ENCODE peak calls at places on chromosomes 1 and 21, in four cellular contexts. M, E, U and D are unnamed samples.

GRCh38 chr1:97553975-97554374 is 366.9 kb downstream of the DPYD start:
- DNase-seq in M (no peak), E (no peak), U (no peak), D (no peak)

GRCh38 chr21:38221594-38221993 is 35.2 kb upstream of the KCNJ15 start:
- DNase-seq in M (no peak), E (no peak), U (no peak), D (no peak)

GRCh38 chr1:24905979-24906720 is 23.9 kb downstream of the RUNX3 start:
- DNase-seq in M (no peak), E (no peak), U (no peak), D (no peak)

GRCh38 chr1:87629673-87630072 is 301.0 kb downstream of the LMO4 start:
- DNase-seq in M (no peak), E (no peak), U (no peak), D (no peak)

GRCh38 chr1:59285691-59286090 is 11.2 kb upstream of the FGGY start:
- DNase-seq in M (no peak), E (no peak), U (no peak), D (no peak)

GRCh38 chr1:84257617-84258016 is 43.9 kb upstream of the SAMD13 start:
- DNase-seq in M (no peak), E (no peak), U (no peak), D (no peak)

GRCh38 chr1:213435715-213436114 is 384.7 kb downstream of the RPS6KC1 start:
- DNase-seq in M (no peak), E (no peak), U (no peak), D (no peak)

GRCh38 chr1:233664254-233664653 is 50.3 kb downstream of the KCNK1 start:
- DNase-seq in M (no peak), E (no peak), U (no peak), D (no peak)

GRCh38 chr1:233113009-233113712 is 162.8 kb downstream of the NTPCR start:
- DNase-seq in M (no peak), E (peak; percentile 30), U (peak; percentile 99), D (peak; percentile 97)

GRCh38 chr21:37266515-37267221 is 466 bp downstream of the VPS26C start:
- DNase-seq in M (no peak), E (no peak), U (peak; percentile 78), D (no peak)

GRCh38 chr1:203528098-203528497 is 34.1 kb downstream of the OPTC start:
- DNase-seq in M (no peak), E (no peak), U (no peak), D (no peak)

GRCh38 chr1:167905671-167906070 is 8.3 kb downstream of the ADCY10 start:
- DNase-seq in M (no peak), E (no peak), U (no peak), D (no peak)

GRCh38 chr21:41363370-41364270 is 1.8 kb downstream of the MX2 start:
- DNase-seq in M (no peak), E (no peak), U (no peak), D (no peak)

GRCh38 chr1:246394121-246394520 is 113.0 kb downstream of the SMYD3 start:
- DNase-seq in M (no peak), E (no peak), U (no peak), D (no peak)

GRCh38 chr1:239909894-239910293 is 181.8 kb upstream of the FMN2 start:
- DNase-seq in M (no peak), E (no peak), U (no peak), D (no peak)

GRCh38 chr21:26391166-26391565 is 181.9 kb downstream of the CYYR1 start:
- DNase-seq in M (no peak), E (no peak), U (peak; percentile 43), D (no peak)

GRCh38 chr1:160576430-160576829 is 2.9 kb downstream of the CD84 start:
- DNase-seq in M (no peak), E (no peak), U (no peak), D (no peak)

GRCh38 chr1:242847390-242847993 is 323.0 kb upstream of the PLD5 start:
- DNase-seq in M (no peak), E (no peak), U (peak; percentile 53), D (no peak)

GRCh38 chr1:24202556-24202955 is 15.5 kb upstream of the IFNLR1 start:
- DNase-seq in M (no peak), E (no peak), U (peak; percentile 64), D (no peak)

GRCh38 chr1:180229483-180230415 is at the start of gene LHX4:
- DNase-seq in M (no peak), E (no peak), U (peak; percentile 34), D (no peak)

GRCh38 chr1:243475966-243476365 is 220.1 kb downstream of the SDCCAG8 start:
- DNase-seq in M (no peak), E (no peak), U (peak; percentile 16), D (no peak)

GRCh38 chr1:1290238-1290731 is 10.0 kb downstream of the SCNN1D start:
- DNase-seq in M (peak; percentile 49), E (no peak), U (peak; percentile 77), D (no peak)

GRCh38 chr1:222462598-222462997 is 85.3 kb downstream of the HHIPL2 start:
- DNase-seq in M (no peak), E (no peak), U (no peak), D (no peak)

GRCh38 chr1:223419561-223419960 is 26.3 kb downstream of the CCDC185 start:
- DNase-seq in M (no peak), E (no peak), U (no peak), D (no peak)

GRCh38 chr1:15008783-15009709 is 144.5 kb upstream of the TMEM51 start:
- DNase-seq in M (no peak), E (no peak), U (no peak), D (no peak)

GRCh38 chr1:58861510-58861909 is 77.7 kb upstream of the JUN start:
- DNase-seq in M (no peak), E (no peak), U (peak; percentile 58), D (no peak)

GRCh38 chr1:119188926-119189325 is 48.5 kb upstream of the WARS2 start:
- DNase-seq in M (no peak), E (no peak), U (no peak), D (no peak)

GRCh38 chr1:62746086-62746808 is 37.7 kb upstream of the ATG4C start:
- DNase-seq in M (no peak), E (no peak), U (peak; percentile 69), D (no peak)

GRCh38 chr1:24558455-24558854 is 2.6 kb downstream of the NCMAP start:
- DNase-seq in M (no peak), E (no peak), U (no peak), D (no peak)

GRCh38 chr1:159214149-159214760 is 9.6 kb downstream of the ACKR1 start:
- DNase-seq in M (peak; percentile 10), E (no peak), U (peak; percentile 72), D (no peak)

GRCh38 chr1:47521034-47521871 is 83.4 kb downstream of the FOXD2 start:
- DNase-seq in M (no peak), E (peak; percentile 74), U (no peak), D (no peak)

GRCh38 chr21:46160563-46161179 is 5.3 kb upstream of the FTCD start:
- DNase-seq in M (no peak), E (no peak), U (no peak), D (no peak)

DNA sequence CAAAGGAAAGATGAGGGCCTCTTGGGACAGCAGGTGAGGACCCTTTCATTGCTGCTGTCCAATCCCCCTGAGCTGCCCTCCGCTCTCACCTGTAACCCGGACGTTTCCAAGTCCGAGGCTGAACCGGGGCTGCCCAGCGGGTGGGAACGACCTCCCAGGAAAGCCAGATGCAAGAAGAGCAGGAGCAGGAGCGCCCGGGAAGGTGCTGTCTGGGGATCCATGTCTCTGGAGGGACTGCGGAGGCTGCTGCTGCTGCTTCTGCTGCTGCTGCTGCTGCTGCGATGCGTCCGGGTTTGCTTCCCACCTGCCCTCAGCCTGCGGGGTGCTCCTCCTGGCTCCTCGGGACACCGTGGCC is at the start of gene NPPB:
- DNase-seq in M (no peak), E (no peak), U (no peak), D (no peak)
- H3K27me3 ChIP-seq in M (peaks cover 75% of the 10 kb centered on the region), E (no peaks in the 10 kb centered on the region), U (peaks cover 40% of the 10 kb centered on the region), D (peaks cover 55% of the 10 kb centered on the region)

GRCh38 chr1:164921493-164921892 is 362.5 kb downstream of the PBX1 start:
- DNase-seq in M (no peak), E (no peak), U (no peak), D (no peak)
- H3K27me3 ChIP-seq in M (no peaks in the 10 kb centered on the region), E (no peaks in the 10 kb centered on the region), U (peaks cover 81% of the 10 kb centered on the region), D (no peaks in the 10 kb centered on the region)

DNA sequence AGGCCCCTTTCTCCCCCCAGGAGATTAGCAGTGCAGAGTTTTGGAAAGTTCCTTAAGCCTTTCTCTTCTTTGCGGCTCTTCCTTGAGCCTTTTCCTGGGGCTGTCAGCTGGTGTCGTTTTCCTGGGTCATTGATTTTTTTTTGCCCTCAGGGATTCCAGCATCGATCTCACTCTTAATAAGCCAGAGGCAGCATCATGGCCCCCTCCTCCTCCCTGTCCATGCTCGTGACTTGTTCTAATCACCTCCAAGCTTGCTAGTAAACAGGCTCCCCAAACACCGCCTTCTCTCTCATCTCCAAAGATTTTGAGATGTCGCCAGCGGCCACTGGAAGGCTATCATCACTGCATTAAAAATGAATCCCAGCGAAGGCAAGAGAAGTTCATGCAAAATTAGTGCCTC is 2.9 kb downstream of the EVA1C start:
- DNase-seq in M (no peak), E (no peak), U (no peak), D (no peak)
- H3K27me3 ChIP-seq in M (no peaks in the 10 kb centered on the region), E (no peaks in the 10 kb centered on the region), U (no peaks in the 10 kb centered on the region), D (no peaks in the 10 kb centered on the region)

GRCh38 chr1:32464716-32465540 is at the start of gene ZBTB8B:
- DNase-seq in M (no peak), E (no peak), U (peak; percentile 83), D (no peak)
- H3K27me3 ChIP-seq in M (peaks cover 62% of the 10 kb centered on the region), E (peaks cover 5% of the 10 kb centered on the region), U (no peaks in the 10 kb centered on the region), D (peaks cover 35% of the 10 kb centered on the region)

GRCh38 chr1:103190746-103191145 is 82.4 kb upstream of the COL11A1 start:
- DNase-seq in M (no peak), E (no peak), U (no peak), D (no peak)
- H3K27me3 ChIP-seq in M (no peaks in the 10 kb centered on the region), E (no peaks in the 10 kb centered on the region), U (peaks cover 34% of the 10 kb centered on the region), D (no peaks in the 10 kb centered on the region)

DNA sequence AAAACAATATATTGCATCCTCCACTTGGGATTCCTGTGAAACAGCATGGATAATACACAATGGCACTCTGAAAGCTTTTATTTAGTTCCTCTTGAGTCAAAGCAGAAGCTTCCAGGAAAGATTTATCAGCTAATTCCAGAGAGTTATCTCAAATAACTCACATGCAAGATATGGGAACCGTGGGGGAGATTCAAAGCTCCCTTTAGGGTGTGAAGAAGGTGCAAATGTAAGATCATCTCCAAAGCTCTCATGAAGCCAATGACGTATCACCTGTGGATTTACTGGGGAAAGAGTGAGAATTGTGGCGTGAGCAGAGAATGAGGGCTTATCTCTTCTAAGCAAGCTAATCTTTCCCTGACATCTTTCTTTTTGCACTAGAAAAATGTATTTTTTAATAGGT is 60.5 kb upstream of the GJA5 start:
- DNase-seq in M (no peak), E (no peak), U (no peak), D (no peak)
- H3K27me3 ChIP-seq in M (no peaks in the 10 kb centered on the region), E (no peaks in the 10 kb centered on the region), U (no peaks in the 10 kb centered on the region), D (no peaks in the 10 kb centered on the region)

GRCh38 chr1:201357636-201358348 is 19.7 kb downstream of the TNNT2 start:
- DNase-seq in M (no peak), E (no peak), U (no peak), D (no peak)
- H3K27me3 ChIP-seq in M (peaks cover 5% of the 10 kb centered on the region), E (no peaks in the 10 kb centered on the region), U (no peaks in the 10 kb centered on the region), D (peaks cover 6% of the 10 kb centered on the region)

DNA sequence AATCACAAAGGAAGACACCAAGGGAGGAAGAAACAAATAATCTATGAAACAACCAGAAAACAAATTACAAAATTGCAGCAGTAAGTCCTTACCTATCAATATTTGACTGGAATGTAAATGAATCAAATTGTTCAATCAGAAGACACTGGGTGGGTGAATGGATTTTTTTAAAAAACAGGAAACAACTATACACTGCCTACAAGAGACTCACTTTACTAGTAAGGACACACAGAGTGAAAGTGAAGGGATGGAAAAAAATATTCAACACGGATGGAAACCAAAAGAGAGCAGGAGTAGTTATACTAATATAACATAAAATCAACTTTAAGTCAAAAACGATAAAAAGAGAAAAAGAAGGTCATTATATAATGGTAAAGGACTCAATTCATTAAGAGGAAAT is 6.4 kb upstream of the PRSS38 start:
- DNase-seq in M (no peak), E (no peak), U (no peak), D (no peak)
- H3K27me3 ChIP-seq in M (no peaks in the 10 kb centered on the region), E (no peaks in the 10 kb centered on the region), U (no peaks in the 10 kb centered on the region), D (no peaks in the 10 kb centered on the region)